ENCODE peak calls at places on chromosomes 4 and X, in seven cellular contexts. K, M, Q, Z, N, G and J are unnamed samples.

GRCh38 chr4:93791570-93792195 is 36.9 kb upstream of the ATOH1 start:
- DNase-seq in K (peak; percentile 32), M (peak; percentile 64), Q (peak; percentile 48), Z (peak; percentile 30), N (no peak), G (peak; percentile 59), J (peak; percentile 19)

GRCh38 chr4:139857021-139857420 is 191.4 kb downstream of the MGST2 start:
- DNase-seq in K (peak; percentile 41), M (no peak), Q (peak; percentile 10), Z (no peak), N (no peak), G (no peak), J (no peak)

GRCh38 chr4:94545296-94545695 is 93.6 kb downstream of the PDLIM5 start:
- DNase-seq in K (no peak), M (peak; percentile 76), Q (peak; percentile 63), Z (no peak), N (no peak), G (no peak), J (no peak)

GRCh38 chr4:74919783-74920182 is 13.1 kb upstream of the PARM1 start:
- DNase-seq in K (no peak), M (no peak), Q (no peak), Z (no peak), N (no peak), G (no peak), J (no peak)

GRCh38 chrX:48685416-48685815 is 1.8 kb downstream of the WAS start:
- DNase-seq in K (no peak), M (no peak), Q (no peak), Z (no peak), N (no peak), G (no peak), J (no peak)

GRCh38 chrX:31969714-31970113 is 897.9 kb upstream of the FTHL17 start:
- DNase-seq in K (no peak), M (no peak), Q (no peak), Z (no peak), N (no peak), G (no peak), J (no peak)

GRCh38 chrX:18377802-18378201 is 23.3 kb upstream of the SCML2 start:
- DNase-seq in K (no peak), M (peak; percentile 35), Q (peak; percentile 8), Z (no peak), N (no peak), G (peak; percentile 27), J (no peak)

GRCh38 chrX:14591976-14592375 is 62.6 kb downstream of the GLRA2 start:
- DNase-seq in K (no peak), M (no peak), Q (no peak), Z (no peak), N (no peak), G (no peak), J (no peak)

GRCh38 chrX:54944816-54945215 is 24.2 kb downstream of the TRO start:
- DNase-seq in K (no peak), M (no peak), Q (no peak), Z (no peak), N (no peak), G (no peak), J (no peak)

GRCh38 chrX:37846934-37847732 is at the start of gene DYNLT3:
- DNase-seq in K (peak; percentile 67), M (peak; percentile 80), Q (peak; percentile 52), Z (peak; percentile 79), N (peak; percentile 81), G (peak; percentile 86), J (peak; percentile 30)

GRCh38 chr4:145609494-145610427 is 9.4 kb upstream of the MMAA start:
- DNase-seq in K (peak; percentile 67), M (peak; percentile 85), Q (peak; percentile 77), Z (peak; percentile 47), N (peak; percentile 31), G (peak; percentile 73), J (peak; percentile 61)

GRCh38 chr4:154082760-154083530 is 294.1 kb upstream of the SFRP2 start:
- DNase-seq in K (no peak), M (no peak), Q (no peak), Z (no peak), N (no peak), G (no peak), J (no peak)

GRCh38 chr4:153188966-153189801 is 15.1 kb upstream of the TRIM2 start:
- DNase-seq in K (no peak), M (peak; percentile 48), Q (peak; percentile 21), Z (no peak), N (no peak), G (peak; percentile 42), J (no peak)

GRCh38 chrX:131841496-131842410 is 181.3 kb upstream of the STK26 start:
- DNase-seq in K (no peak), M (peak; percentile 63), Q (peak; percentile 38), Z (peak; percentile 11), N (no peak), G (peak; percentile 47), J (no peak)

GRCh38 chr4:726816-727215 is 21.2 kb downstream of the PCGF3 start:
- DNase-seq in K (no peak), M (no peak), Q (no peak), Z (no peak), N (no peak), G (no peak), J (no peak)

DNA sequence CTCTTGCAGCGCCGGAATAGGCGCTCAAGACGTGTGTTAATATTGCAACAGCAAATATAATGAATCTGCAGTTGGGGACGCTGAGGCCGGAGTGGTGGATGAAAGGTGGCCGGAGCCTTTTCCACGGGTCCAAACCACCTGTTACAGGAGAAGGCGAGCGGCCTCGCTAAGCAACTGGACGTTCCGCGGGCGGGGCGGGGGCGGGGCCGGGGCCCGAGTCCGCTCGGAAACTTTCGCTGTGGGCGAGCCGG is 325 bp upstream of the WFS1 start:
- DNase-seq in K (no peak), M (no peak), Q (no peak), Z (no peak), N (no peak), G (no peak), J (no peak)
- H3K4me3 ChIP-seq in K (peak overlapping the region; percentile 10), M (peak overlapping the region; percentile 10), Q (peak overlapping the region; percentile 31), Z (peak overlapping the region; percentile 100), N (peak overlapping the region; percentile 98), G (peak overlapping the region; percentile 95), J (peak overlapping the region; percentile 78)

GRCh38 chr4:122603156-122603574 is 17.7 kb downstream of the IL21 start:
- DNase-seq in K (no peak), M (no peak), Q (peak; percentile 11), Z (no peak), N (no peak), G (no peak), J (no peak)
- TF ChIP-seq CTCF in K (no peak), M (no peak), Q (no peak), Z (no peak), N (no peak), G (no peak), J (no peak)

DNA sequence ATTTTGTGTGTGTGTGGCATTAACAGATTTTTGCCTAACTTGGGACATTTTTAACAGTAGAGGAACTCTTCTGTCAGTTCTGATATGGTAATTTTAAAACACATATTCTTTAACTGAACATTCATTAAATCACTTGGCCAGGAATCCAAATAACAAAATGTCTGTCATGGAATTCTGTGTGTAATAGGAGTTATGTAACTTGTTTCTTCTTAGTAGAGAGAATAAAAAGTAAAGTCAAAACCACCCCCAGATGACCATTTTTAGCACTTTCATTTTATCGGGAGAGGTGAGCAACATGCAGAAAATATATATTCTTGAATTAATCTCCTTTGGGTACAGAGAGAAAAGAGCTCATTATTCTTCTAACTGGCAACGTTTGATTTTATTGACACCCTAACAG is 1740.3 kb downstream of the STIM2 start:
- DNase-seq in K (no peak), M (no peak), Q (no peak), Z (no peak), N (no peak), G (no peak), J (no peak)
- H3K4me3 ChIP-seq in K (no peak overlapping the region), M (no peak overlapping the region), Q (no peak overlapping the region), Z (no peak overlapping the region), N (no peak overlapping the region), G (no peak overlapping the region), J (no peak overlapping the region)

DNA sequence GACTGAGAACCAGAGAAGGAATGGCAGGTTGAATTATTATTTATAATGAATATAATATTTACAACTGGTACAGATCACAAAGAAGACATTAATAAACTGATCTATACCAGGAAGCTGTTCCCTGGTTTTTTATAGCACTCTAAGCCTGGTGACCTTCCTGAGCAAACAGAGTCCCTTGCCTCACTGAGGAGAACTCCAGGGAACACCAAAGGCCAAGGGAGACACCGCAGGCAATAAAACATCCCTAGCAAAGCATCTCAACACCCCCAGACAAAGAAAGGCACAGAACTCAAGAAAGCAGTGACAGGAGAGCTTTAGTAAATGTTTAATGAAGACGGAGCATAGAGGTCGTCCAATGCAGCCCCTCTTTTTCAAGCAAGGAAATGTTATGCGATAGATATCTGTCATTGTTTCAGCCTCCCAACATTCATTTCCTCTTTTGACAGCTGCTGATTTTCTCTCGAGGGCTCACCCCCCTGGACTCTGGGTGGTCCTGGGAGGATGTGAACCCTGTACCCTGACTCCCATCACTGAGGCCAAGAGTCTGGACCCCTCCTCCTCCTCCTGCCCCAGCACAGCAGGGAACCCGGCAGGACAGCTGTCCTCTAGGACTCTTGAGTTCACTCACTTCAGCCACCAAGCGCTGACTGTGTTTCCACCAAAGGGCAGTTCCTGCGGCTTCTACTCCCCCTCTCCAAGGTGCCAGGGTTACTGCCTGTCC is 342.5 kb upstream of the GATB start:
- DNase-seq in K (no peak), M (no peak), Q (no peak), Z (no peak), N (no peak), G (no peak), J (no peak)
- TF ChIP-seq CTCF in K (no peak), M (no peak), Q (no peak), Z (no peak), N (no peak), G (no peak), J (no peak)